ENCODE peak calls at places on chromosomes 2 and 18, in ten cellular contexts. U is MM.1S, F is coronary artery, X is astrocyte, E is IMR-90, A is Peyer's patch, M is tibial artery, G is WERI-Rb-1, Z is left lung, B is left ventricle myocardium inferior. N is an unnamed sample.

GRCh38 chr2:5520352-5520996 is 171.7 kb upstream of the SOX11 start:
- DNase-seq in U (no peak), A (no peak), G (no peak), F (no peak), X (peak), B (peak), E (peak), M (no peak), Z (no peak), N (no peak)

GRCh38 chr2:20448246-20449046 is 1.6 kb downstream of the RHOB start:
- DNase-seq in X (no peak), B (no peak), G (peak), Z (peak), A (no peak), F (peak), U (no peak), M (peak), E (peak), N (no peak)

GRCh38 chr2:233115121-233115520 is 55.0 kb downstream of the INPP5D start:
- DNase-seq in U (no peak), G (no peak), Z (no peak), E (no peak), B (no peak), A (no peak), X (no peak), F (no peak), M (no peak), N (no peak)

GRCh38 chr2:30862054-30862651 is 54.9 kb upstream of the CAPN13 start:
- DNase-seq in U (peak), F (no peak), M (peak), E (peak), X (peak), Z (peak), G (peak), B (peak), A (no peak), N (peak)

GRCh38 chr2:170394988-170395387 is 217.0 kb downstream of the MYO3B start:
- DNase-seq in G (no peak), U (no peak), A (no peak), Z (no peak), E (no peak), M (no peak), X (no peak), B (no peak), F (no peak), N (no peak)

GRCh38 chr18:61870151-61870550 is 22.7 kb downstream of the RNF152 start:
- DNase-seq in F (no peak), E (peak), A (no peak), U (no peak), G (no peak), X (no peak), Z (no peak), B (no peak), M (no peak), N (no peak)

GRCh38 chr2:232584238-232584637 is 33.7 kb downstream of the EIF4E2 start:
- DNase-seq in A (no peak), B (no peak), Z (no peak), G (no peak), E (no peak), F (no peak), X (no peak), M (no peak), U (no peak), N (no peak)

GRCh38 chr2:41836944-41837343 is 210.9 kb upstream of the PKDCC start:
- DNase-seq in Z (no peak), F (no peak), G (no peak), X (peak), U (peak), A (no peak), M (no peak), E (peak), B (no peak), N (peak)

GRCh38 chr2:191441761-191442160 is 196.6 kb downstream of the MYO1B start:
- DNase-seq in M (no peak), A (no peak), X (no peak), B (no peak), G (no peak), F (no peak), Z (no peak), E (peak), U (no peak), N (no peak)

GRCh38 chr18:39599251-39599650 is 2033.7 kb upstream of the CELF4 start:
- DNase-seq in M (no peak), X (no peak), F (no peak), E (no peak), B (no peak), A (no peak), U (no peak), G (no peak), Z (no peak), N (no peak)

GRCh38 chr2:8249191-8249590 is 432.7 kb upstream of the ID2 start:
- DNase-seq in G (peak), E (no peak), U (no peak), F (peak), A (no peak), B (no peak), Z (no peak), M (peak), X (no peak), N (peak)

GRCh38 chr2:233705911-233706506 is 6.7 kb upstream of the UGT1A5 start:
- DNase-seq in X (peak), A (peak), G (no peak), B (no peak), U (no peak), F (no peak), M (no peak), Z (no peak), E (peak), N (peak)

GRCh38 chr2:48189552-48190228 is 283.4 kb upstream of the FBXO11 start:
- DNase-seq in U (no peak), E (no peak), X (no peak), B (no peak), M (peak), F (no peak), G (no peak), Z (peak), A (no peak), N (no peak)

GRCh38 chr2:46325178-46325928 is 28.1 kb downstream of the EPAS1 start:
- DNase-seq in F (no peak), A (no peak), E (peak), B (no peak), G (no peak), Z (no peak), U (no peak), X (peak), M (no peak), N (no peak)

GRCh38 chr18:8003878-8004675 is 437.0 kb downstream of the PTPRM start:
- DNase-seq in A (no peak), U (no peak), E (peak), Z (no peak), X (peak), G (no peak), F (no peak), M (no peak), B (no peak), N (no peak)

GRCh38 chr2:24181849-24182248 is 7.0 kb downstream of the FAM228A start:
- DNase-seq in G (peak), U (no peak), F (no peak), E (no peak), A (no peak), X (no peak), Z (no peak), M (no peak), B (no peak), N (no peak)

DNA sequence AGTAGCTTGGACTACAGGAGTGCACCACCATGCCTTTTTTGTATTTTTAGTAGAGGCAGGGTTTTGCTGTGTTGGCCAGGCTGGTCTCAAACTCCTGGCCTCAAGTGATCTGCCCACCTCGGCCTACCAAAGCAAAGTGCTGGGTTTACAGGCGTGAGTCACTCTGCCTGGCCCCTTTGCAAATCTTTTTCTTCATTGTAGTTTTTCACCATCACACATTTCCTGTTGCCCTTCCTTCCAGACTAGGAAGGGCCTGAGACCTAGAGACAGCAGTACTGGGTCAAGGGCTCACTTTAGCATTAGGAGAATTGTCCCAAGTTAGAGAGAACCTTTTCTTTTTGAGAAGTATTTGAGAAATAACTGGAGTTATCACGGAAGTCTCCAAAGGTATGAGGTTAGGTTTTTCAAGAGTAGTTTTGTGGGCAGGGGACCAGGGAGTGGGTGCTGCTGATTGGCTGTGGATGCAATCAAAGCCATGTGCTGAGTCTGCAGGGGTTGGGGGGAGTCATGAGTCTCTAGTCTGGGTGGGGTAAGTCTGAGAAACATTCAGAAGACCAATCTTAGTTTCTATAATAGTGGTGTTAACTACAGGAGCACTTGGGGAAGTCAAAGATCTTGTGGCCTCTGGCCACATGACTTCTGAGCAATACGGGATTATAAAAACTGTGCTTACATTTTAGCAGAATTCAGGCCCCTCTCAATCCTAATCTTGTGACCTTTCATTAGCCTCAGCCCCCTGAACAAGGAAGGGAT is 23.7 kb downstream of the B3GNT2 start:
- DNase-seq in A (no peak), F (no peak), E (no peak), G (no peak), M (no peak), U (no peak), Z (no peak), X (no peak), B (no peak), N (no peak)
- H3K27ac ChIP-seq in A (no peak), F (peak), E (no peak), G (no peak), M (peak), U (no peak), Z (peak), X (no peak), B (peak), N (no peak)

DNA sequence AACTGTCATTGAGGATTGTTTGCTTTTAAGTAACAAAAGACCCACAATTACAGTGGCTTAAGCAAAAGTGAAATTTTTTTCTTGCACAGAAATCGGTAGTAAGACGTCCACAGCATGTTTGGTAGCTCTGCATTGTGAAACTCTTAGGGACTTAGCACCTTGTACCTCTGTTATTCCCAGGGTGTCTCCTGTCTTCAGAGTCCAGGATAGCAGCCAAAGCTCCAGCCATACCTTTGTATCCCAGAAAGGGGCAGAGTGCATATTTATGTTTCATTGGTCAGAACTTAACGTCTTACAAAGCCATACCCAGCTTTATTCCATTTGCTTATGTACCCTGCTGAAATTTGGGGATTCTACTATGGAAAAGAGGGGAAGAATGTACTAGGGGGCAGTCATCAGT is 32.8 kb downstream of the RMND5A start:
- DNase-seq in A (no peak), E (no peak), M (no peak), U (no peak), X (no peak), G (no peak), B (no peak), F (no peak), Z (no peak), N (peak)
- H3K27ac ChIP-seq in A (no peak), E (no peak), M (no peak), U (no peak), X (no peak), G (no peak), B (no peak), F (no peak), Z (no peak), N (no peak)

GRCh38 chr2:119306196-119306590 is 60.4 kb downstream of the C2orf76 start:
- DNase-seq in G (no peak), F (no peak), M (no peak), A (no peak), B (no peak), Z (no peak), X (no peak), E (no peak), U (peak), N (no peak)

GRCh38 chr2:119307419-119308140 is 59.1 kb downstream of the C2orf76 start:
- DNase-seq in B (no peak), E (no peak), Z (no peak), F (no peak), G (no peak), U (no peak), X (no peak), M (no peak), A (no peak), N (no peak)

GRCh38 chr2:119301413-119301812 is 65.2 kb downstream of the C2orf76 start:
- DNase-seq in G (no peak), E (peak), A (no peak), F (no peak), B (no peak), Z (no peak), X (peak), U (no peak), M (no peak), N (no peak)

GRCh38 chr2:119305497-119306195 is 61.0 kb downstream of the C2orf76 start:
- DNase-seq in G (no peak), M (no peak), A (no peak), E (no peak), X (no peak), B (no peak), F (no peak), Z (no peak), U (peak), N (peak)

DNA sequence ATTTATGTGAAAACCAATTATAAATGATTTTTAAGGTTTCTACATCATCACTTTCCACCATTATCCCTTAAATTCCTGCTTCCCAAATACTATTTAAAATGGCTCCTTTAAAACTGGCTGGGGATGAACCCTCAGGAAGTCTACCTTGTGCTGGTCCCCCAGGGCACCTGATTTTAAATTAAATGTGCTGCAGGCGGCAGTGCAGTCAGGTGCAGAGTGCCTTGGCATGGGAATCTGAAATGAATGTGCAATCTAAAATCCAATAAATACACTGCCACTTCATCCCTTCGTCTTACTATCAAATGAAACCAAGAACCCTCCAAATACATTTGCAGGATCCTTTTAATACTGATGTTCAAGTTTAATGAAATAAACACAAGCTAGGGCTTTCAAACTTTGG is 61.8 kb downstream of the C2orf76 start:
- DNase-seq in F (no peak), Z (no peak), X (no peak), E (no peak), G (no peak), U (peak), A (no peak), M (no peak), B (no peak), N (no peak)
- H3K27ac ChIP-seq in F (no peak), Z (no peak), X (no peak), E (no peak), G (no peak), U (peak), A (no peak), M (no peak), B (peak), N (no peak)

GRCh38 chr2:173590278-173590811 is 235.7 kb downstream of the CDCA7 start:
- DNase-seq in G (no peak), U (no peak), A (no peak), M (peak), B (peak), Z (peak), X (peak), E (peak), F (no peak), N (peak)
- H3K27ac ChIP-seq in G (no peak), U (no peak), A (no peak), M (no peak), B (peak), Z (no peak), X (peak), E (peak), F (no peak), N (no peak)

GRCh38 chr2:85234879-85235278 is 92.9 kb downstream of the TGOLN2 start:
- DNase-seq in G (no peak), U (no peak), X (no peak), M (no peak), E (no peak), F (no peak), A (no peak), Z (no peak), B (no peak), N (no peak)
- H3K27ac ChIP-seq in G (no peak), U (no peak), X (no peak), M (no peak), E (no peak), F (no peak), A (no peak), Z (no peak), B (no peak), N (no peak)

GRCh38 chr18:58417752-58418151 is 211.1 kb downstream of the ALPK2 start:
- DNase-seq in X (peak), G (no peak), A (no peak), B (no peak), M (no peak), F (no peak), Z (no peak), E (peak), U (no peak), N (no peak)
- H3K27ac ChIP-seq in X (peak), G (no peak), A (no peak), B (peak), M (no peak), F (peak), Z (no peak), E (no peak), U (no peak), N (peak)

GRCh38 chr2:136238552-136239346 is 120.8 kb upstream of the CXCR4 start:
- DNase-seq in E (peak), B (no peak), Z (no peak), U (peak), X (peak), M (no peak), A (no peak), G (peak), F (no peak), N (peak)
- H3K27ac ChIP-seq in E (no peak), B (peak), Z (peak), U (peak), X (peak), M (peak), A (peak), G (no peak), F (peak), N (peak)

GRCh38 chr2:74872310-74872923 is 38.5 kb downstream of the HK2 start:
- DNase-seq in M (no peak), Z (no peak), F (no peak), G (no peak), A (no peak), X (no peak), E (peak), U (no peak), B (no peak), N (no peak)

GRCh38 chr2:74871414-74871813 is 37.5 kb downstream of the HK2 start:
- DNase-seq in F (no peak), M (no peak), A (no peak), U (no peak), G (no peak), B (no peak), X (no peak), E (no peak), Z (no peak), N (no peak)

GRCh38 chr2:74873041-74873440 is 39.1 kb downstream of the HK2 start:
- DNase-seq in B (no peak), G (no peak), A (no peak), U (no peak), E (no peak), F (no peak), M (no peak), Z (no peak), X (no peak), N (peak)

GRCh38 chr2:74876081-74876886 is 42.4 kb downstream of the HK2 start:
- DNase-seq in X (no peak), Z (no peak), U (peak), F (no peak), B (no peak), M (no peak), G (peak), E (peak), A (no peak), N (peak)

GRCh38 chr2:74873678-74874640 is 40.0 kb downstream of the HK2 start:
- DNase-seq in F (no peak), M (no peak), U (no peak), E (no peak), Z (no peak), A (no peak), X (no peak), B (no peak), G (no peak), N (no peak)
- H3K27ac ChIP-seq in F (no peak), M (no peak), U (no peak), E (peak), Z (peak), A (no peak), X (no peak), B (peak), G (no peak), N (no peak)

GRCh38 chr2:1603521-1603920 is 140.8 kb downstream of the PXDN start:
- DNase-seq in F (no peak), A (peak), E (no peak), B (no peak), U (no peak), Z (no peak), G (no peak), M (no peak), X (no peak), N (no peak)

GRCh38 chr2:1606421-1607235 is 137.7 kb downstream of the PXDN start:
- DNase-seq in U (no peak), Z (no peak), B (no peak), F (no peak), A (peak), X (no peak), G (no peak), E (peak), M (no peak), N (no peak)

GRCh38 chr2:1605659-1606400 is 138.5 kb downstream of the PXDN start:
- DNase-seq in B (peak), U (no peak), F (no peak), A (peak), E (peak), Z (no peak), G (peak), X (peak), M (no peak), N (no peak)

GRCh38 chr2:1603059-1603458 is 141.3 kb downstream of the PXDN start:
- DNase-seq in B (no peak), A (peak), M (no peak), F (no peak), Z (no peak), U (no peak), E (no peak), G (no peak), X (no peak), N (no peak)

DNA sequence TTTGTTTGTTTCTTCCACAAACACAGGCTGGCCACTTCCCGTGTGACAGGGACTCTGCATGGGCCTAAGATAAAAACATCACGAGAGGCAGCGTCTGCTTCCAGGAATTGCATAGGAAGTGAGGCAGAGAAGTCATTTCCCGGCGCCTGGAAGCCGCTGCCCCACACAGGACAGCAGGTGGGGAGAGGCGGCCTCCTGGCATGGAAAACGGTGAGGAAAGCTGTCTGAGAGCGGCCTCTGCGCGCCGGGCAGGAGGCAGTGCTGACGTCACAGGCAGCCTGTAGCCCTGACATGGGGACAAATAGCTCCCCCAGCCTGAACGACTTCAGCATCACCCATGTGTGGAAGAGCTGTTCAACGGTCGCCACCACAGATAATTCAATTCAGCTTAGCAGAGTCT is 139.2 kb downstream of the PXDN start:
- DNase-seq in F (no peak), E (peak), A (peak), B (peak), U (no peak), X (peak), G (peak), Z (no peak), M (no peak), N (no peak)
- H3K27ac ChIP-seq in F (peak), E (no peak), A (peak), B (peak), U (no peak), X (peak), G (peak), Z (peak), M (no peak), N (peak)

N was measured in small intestine.